ENCODE peak calls at places on chromosome 14, in nine cellular contexts. A is MV-4-11; Y is heart right ventricle; M is MCF 10A; B is OCI-LY7; W is CD8-positive, alpha-beta T cell; U is kidney tubule cell; K is NCI-H2081; X is heart left ventricle. O is an unnamed sample.
A peak's percentile ranks its signal among the peaks of the same experiment; 100 is the strongest.

GRCh38 chr14:23120405-23121251 is 1.6 kb upstream of the CEBPE start:
- DNase-seq in A (peak; percentile 83), Y (peak; percentile 90), M (peak; percentile 83), B (peak; percentile 91), W (peak; percentile 80), U (peak; percentile 88), K (peak; percentile 78), X (peak; percentile 88), O (peak; percentile 88)

GRCh38 chr14:54329082-54329695 is 67.6 kb upstream of the CDKN3 start:
- DNase-seq in A (peak; percentile 20), Y (peak; percentile 47), M (peak; percentile 74), B (peak; percentile 31), W (no peak), U (peak; percentile 72), K (peak; percentile 55), X (peak; percentile 43), O (peak; percentile 77)

GRCh38 chr14:51525705-51526104 is 126.0 kb upstream of the FRMD6 start:
- DNase-seq in A (no peak), Y (no peak), M (no peak), B (no peak), W (no peak), U (peak; percentile 46), K (no peak), X (no peak), O (no peak)

GRCh38 chr14:24079521-24080141 is 8.3 kb downstream of the CPNE6 start:
- DNase-seq in A (peak; percentile 16), Y (no peak), M (no peak), B (no peak), W (no peak), U (no peak), K (no peak), X (no peak), O (no peak)

GRCh38 chr14:57502581-57503254 is 9.1 kb upstream of the CCDC198 start:
- DNase-seq in A (no peak), Y (peak; percentile 10), M (peak; percentile 42), B (no peak), W (no peak), U (peak; percentile 22), K (no peak), X (peak; percentile 27), O (peak; percentile 29)

GRCh38 chr14:38405851-38406630 is 150.1 kb upstream of the CLEC14A start:
- DNase-seq in A (no peak), Y (no peak), M (no peak), B (no peak), W (no peak), U (no peak), K (peak; percentile 55), X (no peak), O (peak; percentile 26)

GRCh38 chr14:93788307-93788556 is at the start of gene PRIMA1:
- DNase-seq in A (no peak), Y (no peak), M (no peak), B (no peak), W (no peak), U (no peak), K (no peak), X (no peak), O (no peak)

GRCh38 chr14:80567905-80568512 is 356.7 kb upstream of the DIO2 start:
- DNase-seq in A (no peak), Y (no peak), M (peak; percentile 71), B (no peak), W (no peak), U (peak; percentile 96), K (no peak), X (no peak), O (no peak)

GRCh38 chr14:74599201-74599809 is 12.7 kb downstream of the LTBP2 start:
- DNase-seq in A (no peak), Y (no peak), M (no peak), B (no peak), W (no peak), U (no peak), K (no peak), X (no peak), O (peak; percentile 64)

GRCh38 chr14:73783107-73783727 is 68.4 kb upstream of the PTGR2 start:
- DNase-seq in A (no peak), Y (no peak), M (no peak), B (no peak), W (no peak), U (no peak), K (no peak), X (no peak), O (no peak)

GRCh38 chr14:49924852-49925251 is 32.0 kb downstream of the ARF6 start:
- DNase-seq in A (no peak), Y (no peak), M (no peak), B (peak; percentile 40), W (no peak), U (no peak), K (no peak), X (no peak), O (no peak)

GRCh38 chr14:37246427-37246829 is 48.7 kb downstream of the MIPOL1 start:
- DNase-seq in A (peak; percentile 20), Y (no peak), M (peak; percentile 64), B (peak; percentile 50), W (no peak), U (peak; percentile 51), K (peak; percentile 70), X (no peak), O (peak; percentile 75)

GRCh38 chr14:51236314-51236713 is 3.7 kb upstream of the TMX1 start:
- DNase-seq in A (peak; percentile 92), Y (no peak), M (peak; percentile 84), B (no peak), W (no peak), U (peak; percentile 24), K (no peak), X (no peak), O (peak; percentile 19)

GRCh38 chr14:54864526-54864925 is 38.1 kb downstream of the GCH1 start:
- DNase-seq in A (no peak), Y (no peak), M (no peak), B (no peak), W (no peak), U (no peak), K (peak; percentile 11), X (no peak), O (peak; percentile 47)

GRCh38 chr14:24952851-24953666 is 96.9 kb downstream of the STXBP6 start:
- DNase-seq in A (no peak), Y (no peak), M (no peak), B (no peak), W (no peak), U (no peak), K (peak; percentile 1), X (no peak), O (no peak)

GRCh38 chr14:72129283-72129682 is 197.1 kb downstream of the RGS6 start:
- DNase-seq in A (peak; percentile 1), Y (no peak), M (peak; percentile 5), B (no peak), W (no peak), U (no peak), K (no peak), X (no peak), O (no peak)

GRCh38 chr14:24372701-24373416 is 4.9 kb downstream of the NFATC4 start:
- DNase-seq in A (no peak), Y (peak; percentile 79), M (peak; percentile 57), B (no peak), W (no peak), U (no peak), K (no peak), X (peak; percentile 73), O (peak; percentile 54)

GRCh38 chr14:27015046-27015445 is 417.2 kb upstream of the NOVA1 start:
- DNase-seq in A (no peak), Y (no peak), M (no peak), B (no peak), W (no peak), U (no peak), K (no peak), X (no peak), O (no peak)

GRCh38 chr14:99075061-99075460 is 196.9 kb downstream of the BCL11B start:
- DNase-seq in A (peak; percentile 93), Y (no peak), M (no peak), B (no peak), W (no peak), U (no peak), K (no peak), X (no peak), O (no peak)

GRCh38 chr14:34713681-34714319 is 593 bp downstream of the CFL2 start:
- DNase-seq in A (peak; percentile 27), Y (peak; percentile 49), M (peak; percentile 59), B (peak; percentile 47), W (peak; percentile 5), U (peak; percentile 86), K (peak; percentile 42), X (peak; percentile 40), O (peak; percentile 78)

GRCh38 chr14:24425704-24426103 is 3.8 kb downstream of the CBLN3 start:
- DNase-seq in A (no peak), Y (no peak), M (peak; percentile 84), B (no peak), W (no peak), U (peak; percentile 67), K (no peak), X (no peak), O (peak; percentile 94)

GRCh38 chr14:103623883-103624482 is 5.0 kb upstream of the KLC1 start:
- DNase-seq in A (no peak), Y (peak; percentile 29), M (no peak), B (peak; percentile 69), W (no peak), U (peak; percentile 22), K (no peak), X (peak; percentile 38), O (no peak)

GRCh38 chr14:81275995-81276698 is 55.4 kb upstream of the GTF2A1 start:
- DNase-seq in A (no peak), Y (no peak), M (no peak), B (no peak), W (no peak), U (no peak), K (no peak), X (no peak), O (no peak)

GRCh38 chr14:31205681-31206535 is 1.7 kb downstream of the HECTD1 start:
- DNase-seq in A (no peak), Y (no peak), M (peak; percentile 47), B (peak; percentile 46), W (no peak), U (peak; percentile 45), K (peak; percentile 6), X (no peak), O (peak; percentile 68)

GRCh38 chr14:50726372-50727107 is 58.4 kb upstream of the SAV1 start:
- DNase-seq in A (no peak), Y (no peak), M (peak; percentile 43), B (no peak), W (no peak), U (no peak), K (no peak), X (no peak), O (peak; percentile 82)

GRCh38 chr14:44847910-44848309 is 113.8 kb downstream of the KLHL28 start:
- DNase-seq in A (no peak), Y (no peak), M (no peak), B (no peak), W (no peak), U (peak; percentile 54), K (no peak), X (no peak), O (peak; percentile 23)

GRCh38 chr14:55115433-55115832 is 13.6 kb upstream of the LGALS3 start:
- DNase-seq in A (no peak), Y (no peak), M (no peak), B (no peak), W (no peak), U (no peak), K (no peak), X (no peak), O (no peak)

GRCh38 chr14:103259184-103259583 is 74.9 kb upstream of the EIF5 start:
- DNase-seq in A (no peak), Y (no peak), M (no peak), B (no peak), W (no peak), U (no peak), K (no peak), X (no peak), O (no peak)

GRCh38 chr14:40119321-40119720 is 687.1 kb upstream of the FBXO33 start:
- DNase-seq in A (no peak), Y (no peak), M (no peak), B (no peak), W (no peak), U (peak; percentile 39), K (no peak), X (no peak), O (no peak)